ENCODE peak calls at places on chromosomes 11 and 22, in four cellular contexts. M is CD8-positive, alpha-beta memory T cell; U is neural progenitor cell; Y is fibroblast of lung. S is an unnamed sample.

GRCh38 chr22:21834869-21835268 is 32.6 kb downstream of the MAPK1 start:
- DNase-seq in M (no peak), U (no peak), Y (no peak), S (no peak)

GRCh38 chr11:27040302-27041115 is at the start of gene BBOX1:
- DNase-seq in M (no peak), U (no peak), Y (no peak), S (no peak)

GRCh38 chr22:40258463-40259046 is 80.8 kb downstream of the TNRC6B start:
- DNase-seq in M (no peak), U (no peak), Y (peak; percentile 20), S (no peak)

GRCh38 chr22:43925433-43926348 is 2.1 kb downstream of the PNPLA3 start:
- DNase-seq in M (no peak), U (peak; percentile 94), Y (no peak), S (no peak)

GRCh38 chr11:128190312-128190711 is 397.0 kb downstream of the ETS1 start:
- DNase-seq in M (peak; percentile 48), U (no peak), Y (no peak), S (no peak)

GRCh38 chr11:61700221-61700620 is 20.0 kb downstream of the DAGLA start:
- DNase-seq in M (no peak), U (no peak), Y (peak; percentile 65), S (no peak)

GRCh38 chr11:43810929-43811596 is 69.6 kb upstream of the ALKBH3 start:
- DNase-seq in M (no peak), U (no peak), Y (peak; percentile 28), S (no peak)

GRCh38 chr22:30605449-30606110 is 1.4 kb upstream of the TCN2 start:
- DNase-seq in M (peak; percentile 27), U (peak; percentile 47), Y (peak; percentile 57), S (no peak)

GRCh38 chr11:92070026-92070889 is 154.4 kb upstream of the FAT3 start:
- DNase-seq in M (no peak), U (no peak), Y (peak; percentile 31), S (no peak)

GRCh38 chr22:36337365-36338130 is 50.2 kb downstream of the MYH9 start:
- DNase-seq in M (peak; percentile 62), U (no peak), Y (no peak), S (no peak)

GRCh38 chr11:117883063-117883462 is 6.6 kb upstream of the FXYD6 start:
- DNase-seq in M (no peak), U (no peak), Y (no peak), S (no peak)

GRCh38 chr11:3169235-3169951 is 4.3 kb upstream of the OSBPL5 start:
- DNase-seq in M (no peak), U (peak; percentile 52), Y (peak; percentile 66), S (no peak)

GRCh38 chr11:119065369-119065768 is 2.2 kb upstream of the VPS11 start:
- DNase-seq in M (peak; percentile 43), U (peak; percentile 43), Y (peak; percentile 44), S (no peak)

GRCh38 chr11:44752727-44753126 is 26.0 kb downstream of the TSPAN18 start:
- DNase-seq in M (no peak), U (no peak), Y (no peak), S (no peak)

GRCh38 chr11:20360650-20361049 is 2.9 kb upstream of the HTATIP2 start:
- DNase-seq in M (peak; percentile 57), U (no peak), Y (peak; percentile 67), S (peak; percentile 28)

GRCh38 chr11:89495951-89496350 is 4.8 kb upstream of the NOX4 start:
- DNase-seq in M (no peak), U (peak; percentile 50), Y (peak; percentile 50), S (no peak)

GRCh38 chr11:32081129-32081641 is 9.7 kb upstream of the RCN1 start:
- DNase-seq in M (no peak), U (no peak), Y (peak; percentile 50), S (no peak)

GRCh38 chr11:35083181-35084061 is 55.5 kb upstream of the CD44 start:
- DNase-seq in M (peak; percentile 80), U (peak; percentile 6), Y (peak; percentile 93), S (peak; percentile 60)

GRCh38 chr11:87290304-87290922 is 252.7 kb downstream of the TMEM135 start:
- DNase-seq in M (peak; percentile 29), U (peak; percentile 76), Y (peak; percentile 79), S (no peak)

GRCh38 chr11:108319541-108320145 is 96.8 kb downstream of the ATM start:
- DNase-seq in M (no peak), U (no peak), Y (no peak), S (no peak)

GRCh38 chr11:125140251-125140650 is 24.3 kb upstream of the PKNOX2 start:
- DNase-seq in M (no peak), U (no peak), Y (no peak), S (no peak)

GRCh38 chr11:72395993-72396392 is 38.3 kb downstream of the CLPB start:
- DNase-seq in M (no peak), U (no peak), Y (no peak), S (no peak)

GRCh38 chr11:3840870-3841425 is at the start of gene RHOG:
- DNase-seq in M (no peak), U (no peak), Y (peak; percentile 87), S (no peak)

GRCh38 chr11:123186291-123186690 is 8.8 kb downstream of the CLMP start:
- DNase-seq in M (no peak), U (no peak), Y (no peak), S (no peak)

GRCh38 chr11:69818243-69819108 is 740 bp downstream of the FGF3 start:
- DNase-seq in M (no peak), U (peak; percentile 68), Y (no peak), S (no peak)

GRCh38 chr11:123231263-123231662 is 36.2 kb upstream of the CLMP start:
- DNase-seq in M (no peak), U (no peak), Y (no peak), S (no peak)

GRCh38 chr11:19713221-19714092 is 820 bp downstream of the NAV2 start:
- DNase-seq in M (no peak), U (peak; percentile 39), Y (no peak), S (no peak)

DNA sequence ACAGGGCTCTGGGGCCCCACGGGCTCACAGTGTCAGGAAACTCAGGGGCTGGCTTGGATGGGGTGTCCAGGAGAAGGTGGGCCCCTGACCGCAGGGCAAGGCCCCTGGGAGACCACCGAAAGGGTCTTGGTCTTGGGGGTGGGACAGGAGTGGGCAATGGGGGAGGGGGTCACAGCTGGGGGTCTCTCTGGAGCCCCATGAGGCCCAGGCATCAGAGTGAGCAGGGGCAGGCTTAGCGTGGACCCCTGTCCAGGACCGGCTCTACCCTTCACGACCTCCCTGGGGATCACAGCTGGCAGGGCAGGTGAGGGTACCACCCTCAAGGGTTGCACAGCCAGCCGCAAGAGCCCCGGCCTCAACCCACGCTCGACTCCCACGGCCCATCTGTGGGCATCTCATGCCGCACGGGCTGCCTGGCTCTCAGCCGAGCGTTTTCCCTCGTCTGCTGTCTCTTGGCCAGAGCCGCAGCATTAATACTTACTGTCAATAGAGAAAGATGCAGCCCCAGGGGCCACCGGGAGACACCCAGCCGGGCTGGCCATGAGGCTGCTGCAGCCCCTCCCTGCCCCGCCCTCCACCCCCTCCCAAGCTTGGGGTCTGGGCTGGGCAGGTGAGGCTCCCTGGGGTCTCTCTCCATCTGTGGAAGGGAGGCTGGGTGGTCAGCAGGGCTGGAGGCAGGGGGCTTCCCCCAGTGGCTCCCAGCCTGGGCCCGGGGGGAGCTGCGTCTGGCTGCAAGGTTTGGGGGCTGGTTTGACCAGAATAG is 661 bp downstream of the MUC5B start:
- DNase-seq in M (no peak), U (no peak), Y (no peak), S (no peak)
- H3K27ac ChIP-seq in M (no peak overlapping the region), U (no peak overlapping the region), Y (no peak overlapping the region), S (no peak overlapping the region)

DNA sequence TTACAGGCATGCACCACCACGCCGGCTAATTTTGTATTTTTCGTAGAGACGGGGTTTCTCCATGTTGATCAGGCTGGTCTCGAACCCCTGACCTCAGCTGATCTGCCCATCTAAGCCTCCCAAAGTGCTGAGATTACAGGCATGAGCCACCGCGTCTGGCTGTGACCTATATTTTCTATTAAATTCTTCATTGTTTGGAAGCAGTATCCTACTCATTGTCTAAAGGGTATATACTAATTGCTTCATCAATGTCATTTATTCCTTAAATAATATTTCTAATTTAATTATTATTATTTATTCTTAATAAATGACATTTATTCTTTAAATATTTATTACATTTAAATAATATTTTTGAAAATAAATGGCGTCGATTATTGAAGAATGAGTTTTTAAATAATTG is 817.3 kb upstream of the API5 start:
- DNase-seq in M (no peak), U (no peak), Y (no peak), S (no peak)
- H3K27ac ChIP-seq in M (no peak overlapping the region), U (no peak overlapping the region), Y (no peak overlapping the region), S (no peak overlapping the region)

GRCh38 chr11:79047356-79047755 is 393.5 kb downstream of the TENM4 start:
- DNase-seq in M (no peak), U (no peak), Y (no peak), S (no peak)

GRCh38 chr11:79046365-79046764 is 394.5 kb downstream of the TENM4 start:
- DNase-seq in M (no peak), U (no peak), Y (peak; percentile 84), S (no peak)

GRCh38 chr11:79044211-79044610 is 396.6 kb downstream of the TENM4 start:
- DNase-seq in M (no peak), U (no peak), Y (no peak), S (no peak)

GRCh38 chr11:79045018-79045787 is 395.6 kb downstream of the TENM4 start:
- DNase-seq in M (no peak), U (peak; percentile 30), Y (no peak), S (no peak)

DNA sequence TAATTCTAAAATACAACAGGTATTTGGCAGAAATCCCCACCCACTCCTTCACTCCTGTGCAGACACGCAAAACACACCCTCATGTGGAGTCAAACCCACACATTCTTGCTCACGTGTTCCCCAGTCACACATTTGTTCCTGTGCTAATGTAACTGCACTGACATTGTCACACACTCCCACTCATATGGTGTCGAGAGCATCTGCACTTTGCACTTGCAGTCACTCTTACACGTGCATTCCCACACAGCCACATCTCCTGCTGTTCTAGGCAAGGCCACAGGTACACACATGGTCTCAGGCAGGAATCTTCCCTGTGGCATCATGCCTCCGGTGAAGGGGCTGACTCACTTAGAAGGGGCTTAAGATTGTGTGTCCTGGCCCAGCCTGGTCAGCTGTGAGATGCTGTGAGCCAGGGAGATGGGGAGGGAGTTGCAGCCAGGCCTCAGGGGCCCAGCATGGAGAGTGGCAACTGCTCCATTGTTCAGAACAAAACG is 395.0 kb downstream of the TENM4 start:
- DNase-seq in M (no peak), U (peak; percentile 46), Y (no peak), S (no peak)
- H3K27ac ChIP-seq in M (no peak overlapping the region), U (no peak overlapping the region), Y (no peak overlapping the region), S (no peak overlapping the region)

DNA sequence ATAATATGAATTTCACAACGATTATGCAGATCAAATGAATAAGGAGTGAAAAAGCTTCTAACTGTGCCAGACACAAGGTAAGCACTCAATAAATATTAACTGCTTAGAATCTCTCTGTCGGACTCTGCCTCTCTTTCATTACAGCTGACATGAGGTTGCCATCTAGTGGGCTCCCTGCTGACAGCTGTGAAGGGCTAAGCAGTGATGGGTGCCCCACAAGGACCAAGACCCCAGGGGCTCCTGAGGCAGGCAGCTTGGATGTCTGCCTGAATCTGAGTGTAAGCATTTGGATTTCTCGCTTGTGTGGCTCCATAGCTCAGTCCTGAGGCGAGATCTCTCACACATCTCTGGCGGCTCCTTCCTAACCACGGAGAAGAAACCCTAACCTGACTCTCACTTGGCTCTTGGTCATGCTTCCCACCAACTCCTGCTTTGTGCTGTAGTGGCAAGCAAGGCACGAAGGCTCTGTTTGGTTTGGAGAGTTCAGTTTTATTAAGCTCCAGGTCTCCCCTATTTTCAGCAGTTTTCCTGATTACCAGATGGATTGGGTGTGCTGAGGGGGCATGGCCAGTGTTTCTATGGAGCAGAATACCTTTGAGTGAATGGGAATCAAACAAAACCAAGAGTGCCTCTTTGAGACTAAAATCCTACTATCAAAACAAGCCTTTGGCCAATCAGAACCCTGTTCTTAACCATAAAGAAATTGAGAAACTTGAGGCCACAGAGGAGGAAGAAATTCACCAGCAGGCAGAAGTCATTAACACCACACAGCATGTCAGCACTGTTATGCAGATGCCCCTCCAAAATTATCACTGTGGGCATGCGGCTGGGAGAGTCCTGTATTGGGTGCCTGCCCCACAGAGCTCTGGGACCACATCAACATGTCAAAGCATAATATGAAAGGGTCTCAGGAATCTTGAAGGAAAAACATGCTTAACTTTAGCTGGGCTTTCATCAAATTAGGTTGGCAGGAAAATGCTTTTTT is 152.8 kb upstream of the NTM start:
- DNase-seq in M (no peak), U (no peak), Y (peak; percentile 11), S (no peak)
- H3K27ac ChIP-seq in M (no peak overlapping the region), U (no peak overlapping the region), Y (no peak overlapping the region), S (no peak overlapping the region)